ENCODE peak calls at places on chromosomes 6 and 20, in five cellular contexts. One of them, this sample, is unnamed. For H3K4me1, the result is how much of the 10 kb centered on the place peaks cover.

GRCh38 chr6:34674268-34674639 is 22.3 kb downstream of the ILRUN start:
- DNase-seq in gastrocnemius medialis: no peak
- DNase-seq in cardiac muscle cell: no peak
- DNase-seq in H9: no peak
- DNase-seq in IMR-90: no peak
- DNase-seq in this sample: no peak

GRCh38 chr20:21609221-21609620 is 95.4 kb upstream of the NKX2-2 start:
- DNase-seq in gastrocnemius medialis: no peak
- DNase-seq in cardiac muscle cell: no peak
- DNase-seq in H9: no peak
- DNase-seq in IMR-90: no peak
- DNase-seq in this sample: no peak

GRCh38 chr6:3616565-3617176 is 134.8 kb downstream of the PXDC1 start:
- DNase-seq in gastrocnemius medialis: no peak
- DNase-seq in cardiac muscle cell: no peak
- DNase-seq in H9: no peak
- DNase-seq in IMR-90: no peak
- DNase-seq in this sample: no peak

GRCh38 chr20:35145141-35145564 is 2.0 kb downstream of the EDEM2 start:
- DNase-seq in gastrocnemius medialis: no peak
- DNase-seq in cardiac muscle cell: peak
- DNase-seq in H9: no peak
- DNase-seq in IMR-90: peak
- DNase-seq in this sample: no peak

GRCh38 chr6:115643762-115644161 is 416.9 kb downstream of the FRK start:
- DNase-seq in gastrocnemius medialis: no peak
- DNase-seq in cardiac muscle cell: no peak
- DNase-seq in H9: no peak
- DNase-seq in IMR-90: peak
- DNase-seq in this sample: no peak

GRCh38 chr20:63628246-63628975 is 1.5 kb upstream of the GMEB2 start:
- DNase-seq in gastrocnemius medialis: no peak
- DNase-seq in cardiac muscle cell: no peak
- DNase-seq in H9: no peak
- DNase-seq in IMR-90: peak
- DNase-seq in this sample: no peak

GRCh38 chr6:110554966-110555460 is 78.6 kb upstream of the SLC22A16 start:
- DNase-seq in gastrocnemius medialis: no peak
- DNase-seq in cardiac muscle cell: no peak
- DNase-seq in H9: no peak
- DNase-seq in IMR-90: no peak
- DNase-seq in this sample: no peak

GRCh38 chr6:35737413-35738211 is 780 bp downstream of the ARMC12 start:
- DNase-seq in gastrocnemius medialis: no peak
- DNase-seq in cardiac muscle cell: peak
- DNase-seq in H9: no peak
- DNase-seq in IMR-90: peak
- DNase-seq in this sample: no peak

GRCh38 chr20:18466574-18466893 is 296 bp downstream of the DZANK1 start:
- DNase-seq in gastrocnemius medialis: no peak
- DNase-seq in cardiac muscle cell: no peak
- DNase-seq in H9: no peak
- DNase-seq in IMR-90: no peak
- DNase-seq in this sample: peak

GRCh38 chr6:127300411-127300810 is 33.7 kb downstream of the RNF146 start:
- DNase-seq in gastrocnemius medialis: no peak
- DNase-seq in cardiac muscle cell: peak
- DNase-seq in H9: peak
- DNase-seq in IMR-90: peak
- DNase-seq in this sample: no peak

GRCh38 chr6:134446228-134446848 is 128.4 kb upstream of the SGK1 start:
- DNase-seq in gastrocnemius medialis: no peak
- DNase-seq in cardiac muscle cell: no peak
- DNase-seq in H9: no peak
- DNase-seq in IMR-90: peak
- DNase-seq in this sample: no peak

GRCh38 chr6:5167501-5167900 is 82.4 kb downstream of the PPP1R3G start:
- DNase-seq in gastrocnemius medialis: no peak
- DNase-seq in cardiac muscle cell: no peak
- DNase-seq in H9: no peak
- DNase-seq in IMR-90: peak
- DNase-seq in this sample: no peak

GRCh38 chr6:28446818-28447511 is 3.7 kb upstream of the ZSCAN23 start:
- DNase-seq in gastrocnemius medialis: no peak
- DNase-seq in cardiac muscle cell: peak
- DNase-seq in H9: peak
- DNase-seq in IMR-90: peak
- DNase-seq in this sample: no peak

GRCh38 chr6:143629104-143630080 is 48.4 kb upstream of the PHACTR2 start:
- DNase-seq in gastrocnemius medialis: no peak
- DNase-seq in cardiac muscle cell: no peak
- DNase-seq in H9: no peak
- DNase-seq in IMR-90: peak
- DNase-seq in this sample: no peak

GRCh38 chr20:48736636-48737035 is 91.2 kb downstream of the PREX1 start:
- DNase-seq in gastrocnemius medialis: no peak
- DNase-seq in cardiac muscle cell: no peak
- DNase-seq in H9: no peak
- DNase-seq in IMR-90: no peak
- DNase-seq in this sample: no peak

GRCh38 chr6:72850040-72850439 is 228.2 kb downstream of the KCNQ5 start:
- DNase-seq in gastrocnemius medialis: no peak
- DNase-seq in cardiac muscle cell: no peak
- DNase-seq in H9: no peak
- DNase-seq in IMR-90: no peak
- DNase-seq in this sample: no peak

GRCh38 chr20:62993856-62994494 is 12.8 kb downstream of the BHLHE23 start:
- DNase-seq in gastrocnemius medialis: no peak
- DNase-seq in cardiac muscle cell: no peak
- DNase-seq in H9: no peak
- DNase-seq in IMR-90: no peak
- DNase-seq in this sample: no peak

GRCh38 chr20:2397595-2398145 is 17.0 kb downstream of the TGM6 start:
- DNase-seq in gastrocnemius medialis: no peak
- DNase-seq in cardiac muscle cell: no peak
- DNase-seq in H9: no peak
- DNase-seq in IMR-90: no peak
- DNase-seq in this sample: no peak

GRCh38 chr6:31701666-31702420 is 1.3 kb downstream of the ABHD16A start:
- DNase-seq in gastrocnemius medialis: peak
- DNase-seq in cardiac muscle cell: no peak
- DNase-seq in H9: no peak
- DNase-seq in IMR-90: peak
- DNase-seq in this sample: no peak

GRCh38 chr6:104095661-104096416 is 763.9 kb downstream of the HACE1 start:
- DNase-seq in gastrocnemius medialis: no peak
- DNase-seq in cardiac muscle cell: no peak
- DNase-seq in H9: no peak
- DNase-seq in IMR-90: no peak
- DNase-seq in this sample: no peak

GRCh38 chr6:67735623-67736022 is 899.5 kb upstream of the ADGRB3 start:
- DNase-seq in gastrocnemius medialis: no peak
- DNase-seq in cardiac muscle cell: no peak
- DNase-seq in H9: no peak
- DNase-seq in IMR-90: no peak
- DNase-seq in this sample: no peak

GRCh38 chr6:157287247-157287850 is 36.0 kb downstream of the TMEM242 start:
- DNase-seq in gastrocnemius medialis: no peak
- DNase-seq in cardiac muscle cell: no peak
- DNase-seq in H9: no peak
- DNase-seq in IMR-90: no peak
- DNase-seq in this sample: no peak

GRCh38 chr6:4017847-4018193 is 61.1 kb downstream of the FAM217A start:
- DNase-seq in gastrocnemius medialis: no peak
- DNase-seq in cardiac muscle cell: peak
- DNase-seq in H9: no peak
- DNase-seq in IMR-90: peak
- DNase-seq in this sample: no peak

GRCh38 chr6:147834377-147834776 is 325.9 kb downstream of the SAMD5 start:
- DNase-seq in gastrocnemius medialis: no peak
- DNase-seq in cardiac muscle cell: no peak
- DNase-seq in H9: no peak
- DNase-seq in IMR-90: no peak
- DNase-seq in this sample: no peak

GRCh38 chr6:110874880-110875547 is 429 bp downstream of the AMD1 start:
- DNase-seq in gastrocnemius medialis: peak
- DNase-seq in cardiac muscle cell: no peak
- DNase-seq in H9: no peak
- DNase-seq in IMR-90: no peak
- DNase-seq in this sample: no peak

GRCh38 chr6:109762166-109762565 is 71.1 kb downstream of the FIG4 start:
- DNase-seq in gastrocnemius medialis: no peak
- DNase-seq in cardiac muscle cell: no peak
- DNase-seq in H9: no peak
- DNase-seq in IMR-90: no peak
- DNase-seq in this sample: no peak

GRCh38 chr6:21149460-21149859 is 444.1 kb upstream of the SOX4 start:
- DNase-seq in gastrocnemius medialis: no peak
- DNase-seq in cardiac muscle cell: no peak
- DNase-seq in H9: no peak
- DNase-seq in IMR-90: peak
- DNase-seq in this sample: no peak

GRCh38 chr6:122372647-122373046 is 26.8 kb upstream of the HSF2 start:
- DNase-seq in gastrocnemius medialis: no peak
- DNase-seq in cardiac muscle cell: no peak
- DNase-seq in H9: no peak
- DNase-seq in IMR-90: peak
- DNase-seq in this sample: no peak

GRCh38 chr20:50348118-50348517 is 157.5 kb downstream of the CEBPB start:
- DNase-seq in gastrocnemius medialis: peak
- DNase-seq in cardiac muscle cell: no peak
- DNase-seq in H9: no peak
- DNase-seq in IMR-90: no peak
- DNase-seq in this sample: no peak
- H3K4me1 ChIP-seq in gastrocnemius medialis: under half
- H3K4me1 ChIP-seq in cardiac muscle cell: under half
- H3K4me1 ChIP-seq in H9: under half
- H3K4me1 ChIP-seq in IMR-90: under half
- H3K4me1 ChIP-seq in this sample: under half

DNA sequence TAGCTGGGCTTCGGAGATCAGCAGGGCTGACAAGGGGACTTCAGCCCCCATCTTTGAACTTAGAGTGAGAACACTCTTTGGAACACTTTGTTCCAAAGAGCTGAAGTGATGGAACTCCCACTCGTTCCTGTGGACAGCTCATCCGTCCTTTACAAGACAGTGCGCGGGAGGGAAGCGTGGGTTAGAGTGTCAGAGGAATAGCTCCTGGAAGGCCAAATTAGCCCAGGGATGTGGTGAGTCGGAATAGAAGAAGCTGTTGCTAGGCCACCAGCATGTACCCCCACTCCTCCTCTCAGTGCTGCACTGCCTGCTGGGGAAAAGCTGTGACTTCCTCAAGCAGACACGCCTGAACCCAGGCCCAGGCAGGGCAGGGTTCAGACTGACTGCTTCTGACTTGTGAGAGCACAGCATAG is 1.7 kb downstream of the SDCBP2 start:
- DNase-seq in gastrocnemius medialis: no peak
- DNase-seq in cardiac muscle cell: no peak
- DNase-seq in H9: peak
- DNase-seq in IMR-90: peak
- DNase-seq in this sample: no peak
- H3K4me1 ChIP-seq in gastrocnemius medialis: half or more
- H3K4me1 ChIP-seq in cardiac muscle cell: under half
- H3K4me1 ChIP-seq in H9: under half
- H3K4me1 ChIP-seq in IMR-90: under half
- H3K4me1 ChIP-seq in this sample: under half

DNA sequence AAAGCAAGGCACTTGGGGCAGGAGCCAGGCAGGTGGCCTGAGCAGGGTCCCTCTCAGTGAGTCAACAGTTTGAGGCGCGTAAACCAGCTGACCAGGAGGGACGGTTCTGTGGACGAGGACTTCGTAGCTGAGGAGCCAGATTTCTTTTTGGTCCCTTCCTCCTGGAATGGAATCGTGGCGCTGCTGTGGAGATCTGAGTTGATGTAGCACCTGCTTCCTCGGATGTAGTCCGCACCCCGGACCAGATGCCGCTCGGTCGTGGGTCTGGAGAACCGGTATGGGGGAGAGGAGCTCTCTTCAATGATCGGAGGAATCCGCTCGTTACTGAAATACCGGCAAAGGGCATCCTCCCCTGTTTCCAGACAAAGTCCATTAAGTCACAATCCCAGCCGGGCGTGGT is 49.7 kb upstream of the IPCEF1 start:
- DNase-seq in gastrocnemius medialis: no peak
- DNase-seq in cardiac muscle cell: no peak
- DNase-seq in H9: no peak
- DNase-seq in IMR-90: no peak
- DNase-seq in this sample: no peak
- H3K4me1 ChIP-seq in gastrocnemius medialis: under half
- H3K4me1 ChIP-seq in cardiac muscle cell: under half
- H3K4me1 ChIP-seq in H9: under half
- H3K4me1 ChIP-seq in IMR-90: under half
- H3K4me1 ChIP-seq in this sample: under half

DNA sequence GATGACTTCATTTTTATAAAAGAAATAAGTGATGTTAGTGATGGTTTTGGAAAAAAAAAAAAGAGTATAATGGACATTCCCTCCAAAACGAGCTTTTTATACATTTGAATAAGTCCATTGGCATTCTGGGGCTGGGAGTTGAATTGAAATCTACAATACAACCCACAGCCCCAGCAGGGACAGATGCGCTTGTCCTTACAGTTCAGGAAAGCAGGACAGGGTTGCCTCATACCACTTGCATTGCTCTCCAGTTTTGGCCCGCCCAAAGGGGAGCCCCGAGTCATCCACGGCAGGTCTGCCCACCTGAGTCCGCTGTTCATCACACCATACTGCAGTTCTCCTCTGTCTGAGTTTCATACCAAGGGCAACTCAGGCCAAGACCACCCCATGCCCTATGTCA is 46.2 kb downstream of the VAPB start:
- DNase-seq in gastrocnemius medialis: no peak
- DNase-seq in cardiac muscle cell: no peak
- DNase-seq in H9: no peak
- DNase-seq in IMR-90: no peak
- DNase-seq in this sample: no peak
- H3K4me1 ChIP-seq in gastrocnemius medialis: under half
- H3K4me1 ChIP-seq in cardiac muscle cell: under half
- H3K4me1 ChIP-seq in H9: under half
- H3K4me1 ChIP-seq in IMR-90: under half
- H3K4me1 ChIP-seq in this sample: under half

GRCh38 chr6:6595025-6595424 is 6.5 kb downstream of the LY86 start:
- DNase-seq in gastrocnemius medialis: no peak
- DNase-seq in cardiac muscle cell: no peak
- DNase-seq in H9: no peak
- DNase-seq in IMR-90: no peak
- DNase-seq in this sample: no peak
- H3K4me1 ChIP-seq in gastrocnemius medialis: under half
- H3K4me1 ChIP-seq in cardiac muscle cell: under half
- H3K4me1 ChIP-seq in H9: under half
- H3K4me1 ChIP-seq in IMR-90: under half
- H3K4me1 ChIP-seq in this sample: under half

GRCh38 chr20:56001106-56001785 is 4.1 kb downstream of the CBLN4 start:
- DNase-seq in gastrocnemius medialis: no peak
- DNase-seq in cardiac muscle cell: no peak
- DNase-seq in H9: no peak
- DNase-seq in IMR-90: no peak
- DNase-seq in this sample: no peak
- H3K4me1 ChIP-seq in gastrocnemius medialis: under half
- H3K4me1 ChIP-seq in cardiac muscle cell: under half
- H3K4me1 ChIP-seq in H9: under half
- H3K4me1 ChIP-seq in IMR-90: under half
- H3K4me1 ChIP-seq in this sample: under half

GRCh38 chr6:90098637-90099036 is 198.0 kb downstream of the BACH2 start:
- DNase-seq in gastrocnemius medialis: no peak
- DNase-seq in cardiac muscle cell: no peak
- DNase-seq in H9: no peak
- DNase-seq in IMR-90: no peak
- DNase-seq in this sample: no peak
- H3K4me1 ChIP-seq in gastrocnemius medialis: under half
- H3K4me1 ChIP-seq in cardiac muscle cell: under half
- H3K4me1 ChIP-seq in H9: under half
- H3K4me1 ChIP-seq in IMR-90: under half
- H3K4me1 ChIP-seq in this sample: under half